ENCODE peak calls at places on chromosomes 3 and 15, in seven cellular contexts. I is activated naive CD8-positive, alpha-beta T cell treated with anti-CD3 and anti-CD28 coated beads, Interleukin-2, amount 50 U/mL, for 24 hours; T is ELR; A is NCI-H2029; F is COR-L47; N is amniotic stem cell; U is astrocyte. G is an unnamed sample.

GRCh38 chr3:38140326-38141172 is 2.1 kb downstream of the MYD88 start:
- DNase-seq in I (peak; percentile 4), T (no peak), A (no peak), F (no peak), N (no peak), U (no peak), G (no peak)

GRCh38 chr3:37793889-37794591 is 67.6 kb upstream of the CTDSPL start:
- DNase-seq in I (no peak), T (no peak), A (no peak), F (no peak), N (no peak), U (no peak), G (peak; percentile 8)

GRCh38 chr3:143594217-143594616 is 254.1 kb downstream of the SLC9A9 start:
- DNase-seq in I (no peak), T (no peak), A (peak; percentile 66), F (no peak), N (no peak), U (no peak), G (no peak)

GRCh38 chr3:156107504-156107903 is 12.9 kb upstream of the KCNAB1 start:
- DNase-seq in I (no peak), T (no peak), A (no peak), F (no peak), N (no peak), U (no peak), G (no peak)

GRCh38 chr3:46472056-46472455 is 7.4 kb upstream of the LTF start:
- DNase-seq in I (no peak), T (no peak), A (no peak), F (no peak), N (no peak), U (no peak), G (no peak)

GRCh38 chr3:108096506-108097325 is 5.9 kb upstream of the CD47 start:
- DNase-seq in I (no peak), T (peak; percentile 26), A (no peak), F (no peak), N (no peak), U (no peak), G (peak; percentile 18)

GRCh38 chr3:86774082-86774691 is 216.8 kb downstream of the VGLL3 start:
- DNase-seq in I (no peak), T (peak; percentile 70), A (peak; percentile 3), F (peak; percentile 4), N (peak; percentile 16), U (peak; percentile 16), G (no peak)

GRCh38 chr3:189457201-189457607 is 174.0 kb upstream of the TP63 start:
- DNase-seq in I (no peak), T (peak; percentile 75), A (no peak), F (no peak), N (no peak), U (peak; percentile 69), G (peak; percentile 69)

GRCh38 chr3:29716213-29716612 is 435.3 kb downstream of the RBMS3 start:
- DNase-seq in I (no peak), T (no peak), A (no peak), F (no peak), N (no peak), U (no peak), G (no peak)

GRCh38 chr3:157136647-157137387 is 23.1 kb downstream of the CCNL1 start:
- DNase-seq in I (no peak), T (no peak), A (peak; percentile 7), F (no peak), N (no peak), U (peak; percentile 65), G (no peak)

GRCh38 chr15:68631621-68632051 is 52.8 kb downstream of the CORO2B start:
- DNase-seq in I (no peak), T (no peak), A (peak; percentile 68), F (peak; percentile 48), N (no peak), U (no peak), G (no peak)

GRCh38 chr3:162302983-162303624 is 806.5 kb downstream of the OTOL1 start:
- DNase-seq in I (no peak), T (no peak), A (no peak), F (no peak), N (no peak), U (peak; percentile 42), G (no peak)

GRCh38 chr3:50830451-50830850 is 155.7 kb downstream of the DOCK3 start:
- DNase-seq in I (no peak), T (no peak), A (no peak), F (no peak), N (no peak), U (no peak), G (no peak)

GRCh38 chr3:13872451-13872850 is 7.4 kb downstream of the WNT7A start:
- DNase-seq in I (no peak), T (no peak), A (no peak), F (no peak), N (no peak), U (no peak), G (no peak)